ENCODE peak calls at places on chromosomes 11 and 22, in seven cellular contexts. T is fibroblast of the conjunctiva; F is GM04503; I is NCI-H1105 treated with DMSO at 0.1 percent for 48 hours; B is CD4-positive, CD25-positive, alpha-beta regulatory T cell; Z is HEK293T; C is H54. E is an unnamed sample.

GRCh38 chr11:68838572-68838964 is 3.1 kb downstream of the CPT1A start:
- DNase-seq in I (no peak), B (peak), C (no peak), Z (no peak), F (no peak), T (no peak), E (no peak)

GRCh38 chr11:10761085-10761698 is 10.1 kb downstream of the CTR9 start:
- DNase-seq in F (no peak), Z (no peak), B (no peak), C (no peak), I (no peak), T (no peak), E (no peak)

GRCh38 chr11:120712014-120712413 is 200.5 kb downstream of the GRIK4 start:
- DNase-seq in B (no peak), I (no peak), C (no peak), Z (no peak), F (no peak), T (no peak), E (no peak)

GRCh38 chr22:23036684-23037428 is 33.5 kb upstream of the GNAZ start:
- DNase-seq in B (no peak), I (no peak), T (no peak), Z (no peak), C (peak), F (peak), E (no peak)

GRCh38 chr11:59510917-59511589 is at the start of gene OR4D9:
- DNase-seq in I (no peak), C (no peak), Z (no peak), T (no peak), F (no peak), B (no peak), E (no peak)

GRCh38 chr11:46345131-46345597 is 2.1 kb upstream of the DGKZ start:
- DNase-seq in I (peak), T (no peak), Z (no peak), F (no peak), B (no peak), C (no peak), E (no peak)

GRCh38 chr22:17234144-17234623 is 14.9 kb upstream of the ADA2 start:
- DNase-seq in Z (no peak), B (no peak), T (no peak), C (no peak), I (no peak), F (no peak), E (no peak)

GRCh38 chr11:16969010-16970004 is 44.9 kb downstream of the PLEKHA7 start:
- DNase-seq in F (no peak), Z (no peak), C (no peak), T (no peak), I (no peak), B (no peak), E (no peak)

GRCh38 chr11:118915396-118915795 is 10.3 kb downstream of the BCL9L start:
- DNase-seq in T (no peak), F (no peak), B (no peak), C (no peak), I (no peak), Z (no peak), E (no peak)

GRCh38 chr22:37189011-37189466 is 992 bp upstream of the C1QTNF6 start:
- DNase-seq in I (no peak), B (no peak), T (no peak), Z (no peak), F (no peak), C (no peak), E (no peak)

GRCh38 chr11:59173080-59173963 is 1.4 kb downstream of the DTX4 start:
- DNase-seq in C (no peak), Z (no peak), T (no peak), I (no peak), B (no peak), F (no peak), E (no peak)

GRCh38 chr22:45911601-45912271 is 65.2 kb downstream of the WNT7B start:
- DNase-seq in F (no peak), C (no peak), B (no peak), Z (no peak), I (peak), T (no peak), E (peak)

GRCh38 chr11:95134491-95134890 is 44.8 kb downstream of the ENDOD1 start:
- DNase-seq in F (no peak), Z (no peak), B (no peak), C (no peak), I (peak), T (no peak), E (peak)

GRCh38 chr11:88175004-88175706 is at the start of gene RAB38:
- DNase-seq in T (no peak), F (no peak), Z (peak), I (peak), B (no peak), C (no peak), E (peak)

GRCh38 chr22:45720875-45721378 is 49.3 kb downstream of the ATXN10 start:
- DNase-seq in I (no peak), F (no peak), T (no peak), B (no peak), Z (no peak), C (no peak), E (no peak)

GRCh38 chr22:36873614-36874308 is 13.0 kb downstream of the NCF4 start:
- DNase-seq in Z (peak), B (no peak), I (peak), F (peak), C (peak), T (no peak), E (no peak)

GRCh38 chr22:37459211-37459610 is 27.0 kb downstream of the MFNG start:
- DNase-seq in T (no peak), B (no peak), I (no peak), C (no peak), F (no peak), Z (no peak), E (no peak)

GRCh38 chr11:18071098-18071705 is 25.1 kb upstream of the TPH1 start:
- DNase-seq in T (no peak), Z (no peak), B (no peak), I (no peak), C (no peak), F (no peak), E (no peak)

GRCh38 chr22:35835267-35835997 is 117.8 kb downstream of the APOL5 start:
- DNase-seq in F (no peak), T (peak), C (no peak), I (no peak), B (no peak), Z (no peak), E (no peak)

E was measured in breast epithelium.